ENCODE peak calls at places on chromosome 2, in nine cellular contexts. D is cardiac muscle cell, R is IMR-90, G is HL-60, J is Panc1, K is esophagus squamous epithelium, X is Peyer's patch, H is GM12865, T is lung. U is an unnamed sample.

GRCh38 chr2:71693286-71694270 is 240.2 kb downstream of the DYSF start:
- DNase-seq in G (no peak), X (no peak), R (no peak), H (no peak), D (no peak), K (no peak), J (no peak), T (no peak), U (no peak)

GRCh38 chr2:14632133-14632936 is at the start of gene LRATD1:
- DNase-seq in G (no peak), K (peak; percentile 2), T (peak; percentile 85), R (peak; percentile 55), D (peak; percentile 53), X (peak; percentile 94), J (no peak), H (no peak), U (no peak)

GRCh38 chr2:66574701-66575624 is 140.0 kb downstream of the MEIS1 start:
- DNase-seq in X (peak; percentile 62), J (no peak), D (peak; percentile 91), T (peak; percentile 58), G (no peak), K (no peak), R (peak; percentile 91), H (no peak), U (no peak)

GRCh38 chr2:38898256-38898655 is 8.6 kb downstream of the ARHGEF33 start:
- DNase-seq in J (no peak), X (no peak), G (no peak), D (no peak), K (no peak), H (no peak), T (no peak), R (no peak), U (no peak)

GRCh38 chr2:50658883-50659282 is 373.0 kb downstream of the NRXN1 start:
- DNase-seq in H (no peak), D (no peak), J (no peak), R (peak; percentile 4), T (no peak), G (no peak), X (no peak), K (no peak), U (no peak)

GRCh38 chr2:28754321-28754720 is 2.7 kb downstream of the PPP1CB start:
- DNase-seq in R (peak; percentile 26), T (no peak), K (no peak), X (no peak), J (no peak), G (no peak), H (no peak), D (peak; percentile 41), U (no peak)

GRCh38 chr2:147756103-147756502 is 88.7 kb upstream of the ACVR2A start:
- DNase-seq in X (no peak), J (no peak), G (no peak), K (no peak), H (no peak), R (no peak), T (no peak), D (no peak), U (no peak)

GRCh38 chr2:228731517-228731916 is 539.6 kb downstream of the PID1 start:
- DNase-seq in R (peak; percentile 68), G (no peak), T (no peak), H (no peak), X (no peak), D (peak; percentile 82), J (no peak), K (no peak), U (no peak)

DNA sequence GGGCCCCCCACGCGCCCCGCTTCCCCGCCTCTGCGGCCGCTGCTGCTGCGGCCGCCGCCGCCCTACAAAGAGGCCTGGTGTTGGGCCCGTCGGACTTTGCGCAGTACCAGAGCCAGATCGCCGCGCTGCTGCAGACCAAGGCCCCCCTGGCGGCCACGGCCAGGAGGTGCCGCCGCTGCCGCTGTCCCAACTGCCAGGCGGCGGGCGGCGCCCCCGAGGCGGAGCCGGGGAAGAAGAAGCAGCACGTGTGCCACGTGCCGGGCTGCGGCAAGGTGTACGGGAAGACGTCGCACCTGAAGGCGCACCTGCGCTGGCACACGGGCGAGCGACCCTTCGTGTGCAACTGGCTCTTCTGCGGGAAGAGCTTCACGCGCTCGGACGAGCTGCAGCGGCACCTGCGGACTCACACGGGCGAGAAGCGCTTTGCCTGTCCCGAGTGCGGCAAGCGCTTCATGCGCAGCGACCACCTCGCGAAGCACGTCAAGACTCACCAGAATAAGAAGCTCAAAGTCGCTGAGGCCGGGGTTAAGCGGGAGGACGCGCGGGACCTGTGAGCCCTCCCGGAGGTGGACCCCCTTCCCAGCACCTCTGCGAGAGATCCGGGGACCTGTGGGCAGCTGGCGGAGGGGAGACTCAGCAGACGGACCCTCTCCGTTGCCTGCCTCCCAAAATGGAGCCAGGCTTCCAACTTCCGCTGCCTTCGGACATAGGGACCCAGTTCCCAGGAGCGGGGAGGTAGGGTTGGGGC is 1.9 kb downstream of the SP5 start:
- DNase-seq in H (no peak), J (no peak), D (peak; percentile 50), T (peak; percentile 45), K (no peak), R (peak; percentile 5), G (no peak), X (peak; percentile 53), U (no peak)
- TF ChIP-seq CTCF in H (no peak), J (no peak), D (peak; percentile 54), T (no peak), K (peak; percentile 47), R (peak; percentile 35), G (no peak), X (peak; percentile 52), U (peak; percentile 4)

GRCh38 chr2:119475225-119475856 is 43.7 kb downstream of the TMEM37 start:
- DNase-seq in D (no peak), X (no peak), K (no peak), J (no peak), H (no peak), R (no peak), T (no peak), G (no peak), U (no peak)
- H3K4me3 ChIP-seq in D (no peak overlapping the region), X (no peak overlapping the region), K (no peak overlapping the region), J (no peak overlapping the region), H (no peak overlapping the region), R (no peak overlapping the region), T (no peak overlapping the region), G (no peak overlapping the region), U (no peak overlapping the region)

GRCh38 chr2:110751642-110752041 is 19.3 kb downstream of the ACOXL start:
- DNase-seq in X (no peak), H (no peak), K (no peak), R (no peak), T (no peak), D (no peak), J (no peak), G (no peak), U (no peak)

GRCh38 chr2:110746586-110747521 is 14.5 kb downstream of the ACOXL start:
- DNase-seq in J (no peak), H (no peak), D (no peak), R (no peak), T (no peak), K (no peak), X (no peak), G (no peak), U (no peak)

GRCh38 chr2:110745048-110745447 is 12.7 kb downstream of the ACOXL start:
- DNase-seq in X (no peak), J (no peak), D (no peak), R (no peak), K (no peak), H (no peak), T (no peak), G (no peak), U (no peak)

GRCh38 chr2:110747522-110748488 is 15.4 kb downstream of the ACOXL start:
- DNase-seq in G (no peak), T (no peak), D (no peak), J (no peak), H (peak; percentile 26), K (no peak), R (no peak), X (no peak), U (no peak)

DNA sequence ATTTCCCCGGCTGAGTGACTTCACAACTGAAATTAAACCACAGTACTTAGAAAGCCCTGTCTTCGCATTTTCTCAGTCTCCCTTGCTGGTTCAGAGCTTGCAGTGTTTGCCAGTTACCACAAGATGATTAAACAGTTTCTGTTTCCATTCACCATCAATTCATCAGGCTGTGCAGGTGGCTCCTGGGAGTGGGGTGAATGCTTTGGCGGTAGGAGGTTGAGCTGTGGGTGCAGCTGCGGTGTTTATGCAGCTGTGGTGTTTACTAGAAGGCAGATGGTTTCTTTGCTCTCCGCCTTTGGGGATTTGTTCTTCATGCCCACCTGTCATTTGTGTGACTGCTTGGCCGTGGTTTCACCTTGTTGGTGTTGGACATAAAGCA is 16.1 kb downstream of the ACOXL start:
- DNase-seq in R (peak; percentile 11), X (peak; percentile 73), G (no peak), K (no peak), J (no peak), D (no peak), H (peak; percentile 96), T (no peak), U (peak; percentile 93)
- TF ChIP-seq CTCF in R (no peak), X (no peak), G (no peak), K (no peak), J (no peak), D (no peak), H (no peak), T (no peak), U (no peak)

GRCh38 chr2:100956081-100956480 is 46.0 kb upstream of the RPL31 start:
- DNase-seq in T (no peak), H (no peak), D (no peak), G (no peak), R (no peak), J (no peak), X (no peak), K (no peak), U (no peak)

GRCh38 chr2:100960688-100961087 is 41.4 kb upstream of the RPL31 start:
- DNase-seq in D (no peak), H (no peak), G (no peak), J (no peak), R (no peak), X (no peak), T (no peak), K (no peak), U (no peak)

GRCh38 chr2:100959225-100959880 is 42.7 kb upstream of the RPL31 start:
- DNase-seq in D (peak; percentile 39), J (no peak), G (no peak), R (peak; percentile 45), K (no peak), X (no peak), H (no peak), T (no peak), U (no peak)

GRCh38 chr2:100955226-100955625 is 46.9 kb upstream of the RPL31 start:
- DNase-seq in G (no peak), T (no peak), J (no peak), R (no peak), D (no peak), H (no peak), K (no peak), X (no peak), U (no peak)

DNA sequence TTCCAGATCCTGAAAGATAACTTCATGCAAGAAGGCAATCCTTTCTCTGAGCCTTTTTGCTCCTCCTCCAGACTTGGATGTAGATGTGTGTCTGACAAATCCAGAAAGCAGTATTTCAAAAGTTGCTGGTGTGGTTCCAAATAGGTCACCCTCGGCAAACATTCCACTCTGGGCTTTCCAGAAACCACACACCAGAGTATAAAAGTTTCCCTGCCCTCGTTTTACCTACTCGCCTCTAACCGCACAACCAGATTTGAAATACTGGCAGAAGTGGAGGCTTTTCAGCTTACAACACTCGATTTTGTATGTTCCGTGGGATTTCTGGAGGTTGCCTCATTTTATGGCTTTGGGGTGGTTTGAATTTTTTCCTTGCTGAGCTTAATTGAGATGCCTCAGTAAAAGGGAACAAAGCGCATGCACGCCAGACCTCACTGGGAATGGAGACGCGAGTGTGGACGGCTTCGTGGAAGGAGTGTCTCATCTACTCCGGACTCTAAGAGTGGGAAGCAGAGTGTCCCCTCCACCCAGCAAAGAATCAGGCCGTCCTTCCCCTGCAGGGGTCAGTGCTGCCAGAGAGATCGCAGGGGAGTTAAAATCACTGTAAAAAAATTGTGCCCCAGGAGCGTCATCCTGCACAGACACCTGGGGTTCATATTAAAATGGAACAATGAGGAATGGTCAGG is 44.0 kb upstream of the RPL31 start:
- DNase-seq in D (peak; percentile 97), K (no peak), G (no peak), H (no peak), R (peak; percentile 84), T (peak; percentile 74), J (no peak), X (no peak), U (no peak)
- H3K4me3 ChIP-seq in D (no peak overlapping the region), K (no peak overlapping the region), G (no peak overlapping the region), H (no peak overlapping the region), R (no peak overlapping the region), T (no peak overlapping the region), J (no peak overlapping the region), X (no peak overlapping the region), U (no peak overlapping the region)